ENCODE peak calls at places on chromosome 16, in ten cellular contexts. H is foreskin fibroblast; Q is activated effector memory CD4-positive, alpha-beta T cell treated with Interleukin-2 at 50 U/mL for 16 hours; K is endothelial cell; I is kidney tubule cell; L is anterior cingulate cortex; G is globus pallidus; Z is stimulated activated effector memory CD8-positive, alpha-beta T cell treated with anti-CD3 and anti-CD28 coated beads, Interleukin-12 subunit alpha, Interleukin-12 subunit beta, amount 100 ng/mL, for 72 hours; Y is HFFc6; F is dorsolateral prefrontal cortex. S is an unnamed sample.

GRCh38 chr16:77307764-77308561 is 108.8 kb downstream of the SYCE1L start:
- DNase-seq in Y (no peak), L (no peak), H (peak; percentile 29), F (no peak), Z (no peak), Q (no peak), K (no peak), I (peak; percentile 98), G (no peak), S (no peak)

GRCh38 chr16:69443809-69444611 is 19.6 kb downstream of the CYB5B start:
- DNase-seq in Q (peak; percentile 27), Z (no peak), H (peak; percentile 21), K (no peak), Y (peak; percentile 39), I (no peak), L (no peak), F (no peak), G (peak; percentile 41), S (peak; percentile 66)

GRCh38 chr16:56389554-56389953 is 35.8 kb downstream of the AMFR start:
- DNase-seq in H (peak; percentile 99), I (peak; percentile 95), L (no peak), K (no peak), F (no peak), G (no peak), Q (no peak), Z (no peak), Y (peak; percentile 96), S (no peak)

GRCh38 chr16:997440-998051 is 16.0 kb downstream of the SOX8 start:
- DNase-seq in I (peak; percentile 89), Y (peak; percentile 65), L (no peak), Q (peak; percentile 61), Z (no peak), K (peak; percentile 74), H (no peak), F (peak; percentile 81), G (no peak), S (peak; percentile 67)

GRCh38 chr16:9682320-9682719 is 499.9 kb downstream of the GRIN2A start:
- DNase-seq in Q (no peak), K (no peak), H (no peak), L (no peak), I (no peak), Z (no peak), Y (no peak), F (no peak), G (no peak), S (no peak)

GRCh38 chr16:30887927-30888326 is 6.0 kb downstream of the BCL7C start:
- DNase-seq in Z (no peak), Q (no peak), L (no peak), G (no peak), K (no peak), F (no peak), H (no peak), Y (no peak), I (no peak), S (no peak)

GRCh38 chr16:11668590-11669379 is 530 bp downstream of the SNN start:
- DNase-seq in Q (no peak), I (no peak), G (no peak), Y (no peak), H (no peak), K (peak; percentile 35), Z (no peak), L (no peak), F (no peak), S (peak; percentile 37)

GRCh38 chr16:71883193-71883848 is 661 bp downstream of the ZNF821 start:
- DNase-seq in F (peak; percentile 58), Q (peak; percentile 43), L (no peak), Z (peak; percentile 79), Y (no peak), I (peak; percentile 49), G (peak; percentile 24), H (no peak), K (peak; percentile 47), S (peak; percentile 29)

GRCh38 chr16:70556063-70556462 is 32.4 kb downstream of the SF3B3 start:
- DNase-seq in Q (no peak), Z (no peak), L (no peak), F (no peak), I (no peak), H (no peak), G (no peak), Y (no peak), K (no peak), S (no peak)

GRCh38 chr16:20147091-20147490 is 73.4 kb upstream of the GPR139 start:
- DNase-seq in K (no peak), I (no peak), L (no peak), Z (no peak), Q (no peak), H (no peak), Y (no peak), F (no peak), G (no peak), S (no peak)

GRCh38 chr16:68236804-68237242 is 896 bp upstream of the ESRP2 start:
- DNase-seq in F (no peak), Z (peak; percentile 58), Y (no peak), K (no peak), Q (no peak), G (no peak), L (no peak), H (no peak), I (no peak), S (no peak)

GRCh38 chr16:66304151-66304550 is 62.3 kb upstream of the CDH5 start:
- DNase-seq in G (no peak), L (no peak), H (no peak), I (no peak), F (peak; percentile 27), Z (no peak), Y (no peak), Q (no peak), K (no peak), S (no peak)

GRCh38 chr16:4944333-4945281 is 7.7 kb upstream of the PPL start:
- DNase-seq in L (no peak), G (no peak), F (peak; percentile 71), H (peak; percentile 97), Z (no peak), K (no peak), Q (no peak), I (peak; percentile 98), Y (peak; percentile 93), S (no peak)

GRCh38 chr16:88992351-88993005 is 15.5 kb upstream of the CBFA2T3 start:
- DNase-seq in L (no peak), F (no peak), K (no peak), G (no peak), Q (no peak), I (no peak), H (no peak), Y (no peak), Z (no peak), S (no peak)

GRCh38 chr16:84775262-84775810 is 44.4 kb upstream of the CRISPLD2 start:
- DNase-seq in Y (no peak), I (no peak), K (no peak), F (no peak), H (no peak), G (no peak), Q (no peak), L (no peak), Z (no peak), S (no peak)

GRCh38 chr16:84427553-84427952 is 59.2 kb downstream of the ATP2C2 start:
- DNase-seq in Q (no peak), G (no peak), Z (no peak), L (no peak), H (no peak), Y (no peak), K (no peak), F (no peak), I (no peak), S (no peak)

GRCh38 chr16:50708373-50709060 is 15.1 kb downstream of the NOD2 start:
- DNase-seq in H (no peak), F (no peak), Y (no peak), Q (no peak), I (no peak), K (no peak), L (no peak), Z (no peak), G (no peak), S (no peak)

GRCh38 chr16:67563708-67564468 is 1.6 kb downstream of the CTCF start:
- DNase-seq in L (no peak), Z (no peak), H (peak; percentile 74), K (no peak), G (peak; percentile 21), F (no peak), Q (peak; percentile 22), I (peak; percentile 49), Y (peak; percentile 59), S (peak; percentile 48)

GRCh38 chr16:24858219-24859041 is 12.7 kb downstream of the SLC5A11 start:
- DNase-seq in K (peak; percentile 81), I (peak; percentile 51), Z (peak; percentile 61), F (no peak), G (peak; percentile 60), H (peak; percentile 28), Y (peak; percentile 38), L (no peak), Q (peak; percentile 3), S (peak; percentile 41)

GRCh38 chr16:23323224-23324030 is 21.3 kb downstream of the SCNN1B start:
- DNase-seq in K (no peak), H (no peak), Y (no peak), Q (no peak), Z (no peak), L (no peak), G (no peak), I (no peak), F (no peak), S (no peak)

GRCh38 chr16:56990407-56991286 is 1.3 kb downstream of the NLRC5 start:
- DNase-seq in K (no peak), Z (no peak), F (peak; percentile 31), Y (no peak), L (no peak), Q (no peak), H (no peak), I (no peak), G (no peak), S (no peak)

GRCh38 chr16:30148101-30148500 is 25.1 kb upstream of the MAPK3 start:
- DNase-seq in K (no peak), Z (no peak), Q (no peak), Y (no peak), I (no peak), L (no peak), H (no peak), F (no peak), G (no peak), S (no peak)

GRCh38 chr16:17591655-17592405 is 121.1 kb upstream of the XYLT1 start:
- DNase-seq in Y (no peak), H (no peak), Z (no peak), L (no peak), Q (no peak), I (no peak), F (no peak), G (no peak), K (no peak), S (peak; percentile 61)

GRCh38 chr16:20763461-20764232 is at the start of gene ACSM3:
- DNase-seq in I (peak; percentile 98), Z (peak; percentile 78), Q (peak; percentile 51), Y (peak; percentile 75), K (no peak), F (no peak), H (peak; percentile 55), G (peak; percentile 50), L (no peak), S (peak; percentile 80)

GRCh38 chr16:10387378-10387681 is 1.5 kb downstream of the ATF7IP2 start:
- DNase-seq in G (no peak), H (no peak), Q (no peak), F (no peak), K (no peak), I (no peak), Z (no peak), L (no peak), Y (no peak), S (no peak)

GRCh38 chr16:1012135-1012534 is 30.6 kb downstream of the SOX8 start:
- DNase-seq in L (no peak), K (no peak), I (no peak), Q (no peak), G (no peak), F (no peak), Z (no peak), H (no peak), Y (no peak), S (no peak)

GRCh38 chr16:57041182-57042156 is 50.9 kb upstream of the CPNE2 start:
- DNase-seq in F (no peak), I (peak; percentile 59), H (no peak), K (no peak), G (no peak), Y (no peak), Q (peak; percentile 80), L (no peak), Z (peak; percentile 91), S (peak; percentile 95)

GRCh38 chr16:73092236-73092781 is 44.4 kb upstream of the ZFHX3 start:
- DNase-seq in L (no peak), Z (no peak), Y (no peak), H (no peak), K (peak; percentile 5), F (no peak), I (no peak), Q (no peak), G (peak; percentile 77), S (no peak)